ENCODE peak calls at places on chromosomes 1 and 21, in nine cellular contexts. U is nucleus accumbens; M is AG04449; A is central memory CD4-positive, alpha-beta T cell; X is midbrain; I is astrocyte of the spinal cord; G is T follicular helper cell; Y is keratinocyte; F is GM10248. N is an unnamed sample.

GRCh38 chr1:99754055-99754626 is 12.3 kb downstream of the FRRS1 start:
- DNase-seq in X (no peak), U (no peak), A (no peak), F (no peak), M (no peak), I (no peak), Y (no peak), G (no peak), N (no peak)

GRCh38 chr1:190022709-190023108 is 455.0 kb downstream of the BRINP3 start:
- DNase-seq in Y (no peak), A (no peak), G (no peak), F (no peak), X (no peak), I (peak; percentile 65), U (no peak), M (no peak), N (no peak)

GRCh38 chr1:211925016-211925415 is 94.5 kb upstream of the LPGAT1 start:
- DNase-seq in A (no peak), I (no peak), F (no peak), M (no peak), G (no peak), Y (peak; percentile 60), U (no peak), X (no peak), N (no peak)

GRCh38 chr21:33023574-33024277 is 2.0 kb upstream of the OLIG2 start:
- DNase-seq in G (no peak), Y (no peak), M (no peak), X (peak; percentile 36), A (no peak), F (no peak), U (no peak), I (no peak), N (no peak)

GRCh38 chr21:42269382-42269781 is 45.8 kb downstream of the TFF3 start:
- DNase-seq in I (no peak), A (no peak), G (no peak), X (no peak), M (no peak), U (no peak), F (no peak), Y (no peak), N (no peak)

GRCh38 chr1:226082959-226083302 is 20.4 kb downstream of the H3-3A start:
- DNase-seq in I (peak; percentile 39), F (no peak), X (no peak), Y (no peak), U (no peak), M (no peak), G (no peak), A (no peak), N (peak; percentile 8)

GRCh38 chr1:154996966-154997701 is 3.7 kb downstream of the LENEP start:
- DNase-seq in I (no peak), U (no peak), G (no peak), F (no peak), X (no peak), A (no peak), Y (no peak), M (no peak), N (no peak)

GRCh38 chr1:182198006-182198605 is 136.6 kb upstream of the ZNF648 start:
- DNase-seq in A (no peak), G (no peak), F (peak; percentile 17), Y (no peak), I (no peak), X (no peak), U (no peak), M (no peak), N (no peak)

GRCh38 chr1:15038232-15039016 is 115.1 kb upstream of the TMEM51 start:
- DNase-seq in G (no peak), I (peak; percentile 21), F (no peak), U (no peak), Y (no peak), M (no peak), A (no peak), X (no peak), N (no peak)

GRCh38 chr1:93180723-93181613 is at the start of gene CCDC18:
- DNase-seq in A (no peak), U (no peak), G (peak; percentile 46), I (no peak), X (no peak), M (no peak), Y (no peak), F (peak; percentile 67), N (peak; percentile 43)

GRCh38 chr1:169364948-169365347 is 2.6 kb downstream of the NME7 start:
- DNase-seq in U (no peak), M (no peak), A (no peak), G (no peak), F (no peak), Y (peak; percentile 83), I (no peak), X (no peak), N (no peak)

GRCh38 chr1:205248793-205249601 is 21.3 kb downstream of the TMCC2 start:
- DNase-seq in I (peak; percentile 62), M (no peak), X (peak; percentile 83), G (no peak), F (no peak), U (no peak), Y (no peak), A (no peak), N (no peak)

GRCh38 chr21:46459356-46460112 is 843 bp downstream of the DIP2A start:
- DNase-seq in A (no peak), X (peak; percentile 12), G (peak; percentile 4), U (no peak), M (no peak), Y (no peak), F (no peak), I (peak; percentile 33), N (no peak)

GRCh38 chr1:173478099-173478555 is 992 bp downstream of the PRDX6 start:
- DNase-seq in F (no peak), M (peak; percentile 17), I (peak; percentile 60), Y (no peak), X (peak; percentile 40), G (no peak), A (no peak), U (no peak), N (no peak)

GRCh38 chr1:110340207-110340468 is 961 bp downstream of the RBM15 start:
- DNase-seq in Y (no peak), G (no peak), F (no peak), M (no peak), U (no peak), I (no peak), A (no peak), X (no peak), N (no peak)

GRCh38 chr21:45580181-45580575 is 37.9 kb upstream of the SLC19A1 start:
- DNase-seq in A (no peak), M (no peak), U (no peak), F (no peak), I (no peak), X (no peak), G (no peak), Y (no peak), N (no peak)

GRCh38 chr1:52659851-52660596 is 27.1 kb downstream of the SHISAL2A start:
- DNase-seq in X (no peak), F (no peak), I (no peak), M (no peak), U (no peak), A (no peak), G (no peak), Y (no peak), N (no peak)

GRCh38 chr1:228180271-228180987 is 14.8 kb downstream of the IBA57 start:
- DNase-seq in U (no peak), M (no peak), Y (no peak), A (no peak), F (no peak), I (no peak), G (no peak), X (no peak), N (no peak)

N was measured in T-helper 17 cell.